ENCODE peak calls at places on chromosomes 1 and 21, in ten cellular contexts. I is stomach, M is adrenal gland, C is Peyer's patch, U is tibial nerve, D is thyroid gland, W is esophagus muscularis mucosa, L is uterus, Z is body of pancreas, R is transverse colon. E is an unnamed sample.
A peak's percentile ranks its signal among the peaks of the same experiment; 100 is the strongest.

GRCh38 chr1:232635778-232636356 is 5.9 kb upstream of the SIPA1L2 start:
- DNase-seq in I (no peak), M (no peak), C (no peak), U (no peak), D (no peak), W (no peak), L (no peak), Z (no peak), R (no peak), E (no peak)

GRCh38 chr1:41626146-41626545 is 141.7 kb upstream of the EDN2 start:
- DNase-seq in I (no peak), M (no peak), C (no peak), U (no peak), D (no peak), W (no peak), L (no peak), Z (peak; percentile 70), R (no peak), E (no peak)

GRCh38 chr1:101207891-101208290 is 28.9 kb upstream of the S1PR1 start:
- DNase-seq in I (no peak), M (no peak), C (no peak), U (no peak), D (no peak), W (no peak), L (no peak), Z (no peak), R (no peak), E (no peak)

GRCh38 chr1:46246548-46247432 is 773 bp upstream of the RAD54L start:
- DNase-seq in I (no peak), M (peak; percentile 59), C (no peak), U (peak; percentile 17), D (peak; percentile 93), W (peak; percentile 93), L (no peak), Z (no peak), R (peak; percentile 65), E (no peak)

GRCh38 chr21:44517175-44517899 is 22.7 kb downstream of the KRTAP10-1 start:
- DNase-seq in I (peak; percentile 38), M (peak; percentile 24), C (peak; percentile 35), U (no peak), D (no peak), W (no peak), L (no peak), Z (peak; percentile 69), R (no peak), E (no peak)

GRCh38 chr1:230744382-230744781 is 2.8 kb upstream of the CAPN9 start:
- DNase-seq in I (no peak), M (no peak), C (no peak), U (no peak), D (no peak), W (no peak), L (no peak), Z (no peak), R (no peak), E (no peak)

GRCh38 chr1:229671310-229671709 is 45.3 kb downstream of the URB2 start:
- DNase-seq in I (no peak), M (no peak), C (no peak), U (no peak), D (no peak), W (no peak), L (no peak), Z (no peak), R (no peak), E (no peak)

GRCh38 chr1:12475158-12475934 is 142.7 kb downstream of the DHRS3 start:
- DNase-seq in I (no peak), M (no peak), C (no peak), U (no peak), D (peak; percentile 28), W (no peak), L (no peak), Z (peak; percentile 69), R (no peak), E (no peak)

GRCh38 chr1:198798923-198799386 is 160.1 kb downstream of the PTPRC start:
- DNase-seq in I (no peak), M (no peak), C (no peak), U (no peak), D (no peak), W (no peak), L (no peak), Z (no peak), R (no peak), E (no peak)

GRCh38 chr1:210298936-210299335 is 29.8 kb upstream of the HHAT start:
- DNase-seq in I (no peak), M (no peak), C (no peak), U (no peak), D (no peak), W (no peak), L (no peak), Z (no peak), R (no peak), E (no peak)

GRCh38 chr1:41416552-41417334 is 55.5 kb downstream of the FOXO6 start:
- DNase-seq in I (peak; percentile 63), M (peak; percentile 74), C (peak; percentile 82), U (no peak), D (peak; percentile 60), W (no peak), L (peak; percentile 67), Z (peak; percentile 73), R (peak; percentile 63), E (peak; percentile 76)

DNA sequence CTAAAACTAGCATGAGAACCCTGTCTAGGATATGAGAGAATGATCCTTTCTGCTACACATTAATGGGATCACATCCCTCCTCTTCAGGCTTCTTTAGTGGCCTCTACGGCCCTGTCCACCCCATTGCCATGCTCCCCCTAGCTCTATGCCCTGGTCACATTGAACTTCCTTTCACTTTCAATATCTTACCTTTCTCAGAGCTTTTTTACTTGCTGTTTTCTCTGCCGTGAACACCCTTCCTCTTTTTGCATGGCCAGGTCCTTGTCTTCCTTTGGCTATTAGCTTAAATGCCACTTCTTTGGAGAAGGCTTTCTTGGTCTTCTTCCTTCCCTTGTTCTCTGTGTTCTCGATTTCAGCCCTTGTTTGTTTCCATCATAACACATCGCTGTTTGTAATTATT is 97.4 kb downstream of the GIPC2 start:
- DNase-seq in I (no peak), M (no peak), C (no peak), U (no peak), D (no peak), W (no peak), L (no peak), Z (no peak), R (no peak), E (no peak)
- H3K4me3 ChIP-seq in I (no peak overlapping the region), M (no peak overlapping the region), C (peak overlapping the region; percentile 30), U (no peak overlapping the region), D (no peak overlapping the region), W (no peak overlapping the region), L (no peak overlapping the region), Z (no peak overlapping the region), R (no peak overlapping the region), E (no peak overlapping the region)

DNA sequence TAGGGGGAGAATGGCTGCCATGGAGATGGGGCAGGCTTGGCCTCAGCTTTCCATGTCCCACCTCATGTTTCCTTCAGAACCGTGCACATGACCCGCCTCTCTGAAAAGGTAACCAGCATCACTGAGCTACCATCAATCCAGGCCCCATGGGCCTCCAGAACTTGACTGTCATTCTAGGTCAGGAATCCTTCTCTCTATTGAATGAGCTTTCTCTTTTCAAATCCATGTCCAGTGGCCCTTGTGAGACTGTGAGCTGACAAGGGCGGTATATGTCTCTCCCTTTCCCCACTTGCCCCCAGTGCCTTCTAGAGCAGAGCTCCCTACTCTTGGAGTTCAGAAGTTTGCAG is 4.4 kb downstream of the CSRP1 start:
- DNase-seq in I (no peak), M (no peak), C (no peak), U (no peak), D (no peak), W (no peak), L (no peak), Z (no peak), R (no peak), E (no peak)
- H3K4me1 ChIP-seq in I (peaks cover 72% of the 10 kb centered on the region), M (peaks cover 30% of the 10 kb centered on the region), C (peaks cover 3% of the 10 kb centered on the region), U (peaks cover 81% of the 10 kb centered on the region), D (peaks cover 93% of the 10 kb centered on the region), W (peaks cover 91% of the 10 kb centered on the region), L (peaks cover 10% of the 10 kb centered on the region), Z (peaks cover 76% of the 10 kb centered on the region), R (peaks cover 47% of the 10 kb centered on the region), E (peaks cover 51% of the 10 kb centered on the region)

GRCh38 chr21:41449613-41450012 is 23.6 kb downstream of the MX1 start:
- DNase-seq in I (peak; percentile 0), M (no peak), C (peak; percentile 9), U (no peak), D (no peak), W (no peak), L (no peak), Z (no peak), R (no peak), E (no peak)
- TF ChIP-seq POLR2A in I (no peak), M (no peak), C (no peak), U (no peak), D (no peak), W (no peak), L (no peak), Z (no peak), R (no peak), E (no peak)

GRCh38 chr1:159946242-159947187 is 1.1 kb upstream of the IGSF9 start:
- DNase-seq in I (no peak), M (no peak), C (no peak), U (no peak), D (no peak), W (no peak), L (no peak), Z (no peak), R (peak; percentile 8), E (no peak)
- H3K4me3 ChIP-seq in I (peak overlapping the region; percentile 57), M (no peak overlapping the region), C (peak overlapping the region; percentile 51), U (peak overlapping the region; percentile 55), D (no peak overlapping the region), W (peak overlapping the region; percentile 48), L (no peak overlapping the region), Z (no peak overlapping the region), R (peak overlapping the region; percentile 43), E (no peak overlapping the region)

DNA sequence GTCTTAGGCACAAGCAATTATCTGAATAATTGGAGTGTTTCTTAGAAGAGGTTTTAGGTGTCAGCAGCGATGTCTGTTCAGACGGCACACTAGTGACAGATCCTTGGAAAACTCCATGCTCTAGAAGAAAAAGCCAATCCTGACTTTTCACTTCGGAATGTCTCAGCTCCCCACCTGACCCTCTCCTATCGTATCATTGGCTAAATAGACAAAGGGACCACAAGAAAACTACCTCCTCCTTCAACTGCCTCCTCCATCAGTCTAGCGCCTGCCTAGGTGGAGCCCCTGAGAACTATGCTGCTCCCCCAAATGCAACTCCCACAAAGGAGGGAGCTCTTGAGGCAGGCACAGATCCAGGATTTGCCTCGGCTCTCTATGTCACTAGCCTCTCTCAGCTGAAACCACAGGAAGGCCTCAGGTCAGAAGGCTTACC is 148.4 kb downstream of the TOMM20 start:
- DNase-seq in I (no peak), M (no peak), C (no peak), U (no peak), D (no peak), W (no peak), L (no peak), Z (no peak), R (no peak), E (no peak)
- H3K4me1 ChIP-seq in I (peaks cover 65% of the 10 kb centered on the region), M (peaks cover 84% of the 10 kb centered on the region), C (peaks cover 22% of the 10 kb centered on the region), U (peaks cover 77% of the 10 kb centered on the region), D (peaks cover 78% of the 10 kb centered on the region), W (peaks cover 78% of the 10 kb centered on the region), L (peaks cover 27% of the 10 kb centered on the region), Z (peaks cover 51% of the 10 kb centered on the region), R (peaks cover 55% of the 10 kb centered on the region), E (peaks cover 34% of the 10 kb centered on the region)

E was measured in ovary.